ENCODE peak calls at places on chromosomes 3 and 15, in nine cellular contexts. F is amniotic stem cell, U is type B pancreatic cell, O is bronchial epithelial cell, G is amygdala, K is M059J, T is B cell, N is skeletal muscle cell, J is NCI-H1105 treated with DMSO at 0.1 percent for 48 hours. M is an unnamed sample.

GRCh38 chr3:113428581-113428980 is 12.7 kb downstream of the CFAP44 start:
- DNase-seq in F (no peak), U (no peak), O (peak), G (no peak), K (peak), T (no peak), N (no peak), J (no peak), M (no peak)

GRCh38 chr3:1232276-1232675 is 139.5 kb downstream of the CNTN6 start:
- DNase-seq in F (no peak), U (no peak), O (no peak), G (no peak), K (no peak), T (no peak), N (no peak), J (peak), M (no peak)

GRCh38 chr3:52297242-52298146 is 9.9 kb downstream of the GLYCTK start:
- DNase-seq in F (no peak), U (no peak), O (no peak), G (no peak), K (no peak), T (no peak), N (no peak), J (no peak), M (no peak)

GRCh38 chr3:102123590-102124190 is 274.4 kb downstream of the NFKBIZ start:
- DNase-seq in F (no peak), U (no peak), O (peak), G (no peak), K (no peak), T (no peak), N (no peak), J (no peak), M (no peak)

GRCh38 chr15:94582368-94582767 is 351.0 kb downstream of the MCTP2 start:
- DNase-seq in F (no peak), U (no peak), O (peak), G (no peak), K (peak), T (no peak), N (no peak), J (no peak), M (peak)

GRCh38 chr3:30775070-30775469 is 119.4 kb downstream of the GADL1 start:
- DNase-seq in F (no peak), U (no peak), O (peak), G (no peak), K (no peak), T (no peak), N (no peak), J (peak), M (no peak)

GRCh38 chr3:183481582-183481981 is 53.2 kb upstream of the MCF2L2 start:
- DNase-seq in F (no peak), U (peak), O (peak), G (no peak), K (peak), T (no peak), N (no peak), J (no peak), M (no peak)

GRCh38 chr3:194539498-194539897 is 52.7 kb upstream of the ATP13A3 start:
- DNase-seq in F (no peak), U (no peak), O (no peak), G (no peak), K (no peak), T (no peak), N (no peak), J (no peak), M (no peak)

GRCh38 chr15:68396068-68396467 is 35.9 kb downstream of the ITGA11 start:
- DNase-seq in F (no peak), U (no peak), O (no peak), G (no peak), K (no peak), T (no peak), N (no peak), J (no peak), M (no peak)

M was measured in Karpas-422.